ENCODE peak calls at places on chromosome 22, in seven cellular contexts. One of them, this sample, is unnamed.

GRCh38 chr22:47816121-47816915 is 1053.9 kb downstream of the TBC1D22A start:
- DNase-seq in HTR-8/SVneo: no peak
- DNase-seq in HFFc6: no peak
- DNase-seq in cortex of kidney: no peak
- DNase-seq in cardiac fibroblast: no peak
- DNase-seq in ovary: no peak
- DNase-seq in WERI-Rb-1: no peak
- DNase-seq in this sample: no peak

GRCh38 chr22:38305481-38306448 is 11.5 kb downstream of the CSNK1E start:
- DNase-seq in cortex of kidney: no peak
- DNase-seq in ovary: no peak
- DNase-seq in HFFc6: no peak
- DNase-seq in HTR-8/SVneo: no peak
- DNase-seq in cardiac fibroblast: peak
- DNase-seq in WERI-Rb-1: peak
- DNase-seq in this sample: no peak

GRCh38 chr22:29661355-29661754 is 57.9 kb downstream of the NF2 start:
- DNase-seq in cortex of kidney: no peak
- DNase-seq in HTR-8/SVneo: no peak
- DNase-seq in WERI-Rb-1: no peak
- DNase-seq in HFFc6: no peak
- DNase-seq in ovary: no peak
- DNase-seq in cardiac fibroblast: peak
- DNase-seq in this sample: no peak

GRCh38 chr22:30610299-30610698 is 3.3 kb downstream of the TCN2 start:
- DNase-seq in HFFc6: no peak
- DNase-seq in HTR-8/SVneo: no peak
- DNase-seq in cardiac fibroblast: no peak
- DNase-seq in cortex of kidney: no peak
- DNase-seq in ovary: no peak
- DNase-seq in WERI-Rb-1: no peak
- DNase-seq in this sample: no peak

GRCh38 chr22:30425616-30426394 is at the start of gene MTFP1:
- DNase-seq in ovary: peak
- DNase-seq in HFFc6: peak
- DNase-seq in HTR-8/SVneo: peak
- DNase-seq in cardiac fibroblast: peak
- DNase-seq in cortex of kidney: no peak
- DNase-seq in WERI-Rb-1: peak
- DNase-seq in this sample: peak

GRCh38 chr22:24875862-24876506 is 70.0 kb downstream of the SGSM1 start:
- DNase-seq in ovary: no peak
- DNase-seq in HTR-8/SVneo: peak
- DNase-seq in WERI-Rb-1: no peak
- DNase-seq in cortex of kidney: no peak
- DNase-seq in HFFc6: no peak
- DNase-seq in cardiac fibroblast: peak
- DNase-seq in this sample: peak

GRCh38 chr22:39289445-39290247 is 29.8 kb downstream of the RPL3 start:
- DNase-seq in HFFc6: no peak
- DNase-seq in HTR-8/SVneo: no peak
- DNase-seq in ovary: no peak
- DNase-seq in cardiac fibroblast: no peak
- DNase-seq in cortex of kidney: no peak
- DNase-seq in WERI-Rb-1: no peak
- DNase-seq in this sample: no peak

GRCh38 chr22:29475550-29475949 is 4.5 kb upstream of the NEFH start:
- DNase-seq in cardiac fibroblast: no peak
- DNase-seq in HFFc6: no peak
- DNase-seq in cortex of kidney: no peak
- DNase-seq in HTR-8/SVneo: no peak
- DNase-seq in ovary: no peak
- DNase-seq in WERI-Rb-1: peak
- DNase-seq in this sample: no peak

GRCh38 chr22:48440673-48441552 is 1386.8 kb downstream of the BRD1 start:
- DNase-seq in HFFc6: no peak
- DNase-seq in cardiac fibroblast: no peak
- DNase-seq in cortex of kidney: no peak
- DNase-seq in WERI-Rb-1: no peak
- DNase-seq in ovary: no peak
- DNase-seq in HTR-8/SVneo: no peak
- DNase-seq in this sample: no peak

GRCh38 chr22:37989146-37990045 is 5.0 kb upstream of the SOX10 start:
- DNase-seq in cortex of kidney: no peak
- DNase-seq in cardiac fibroblast: no peak
- DNase-seq in WERI-Rb-1: no peak
- DNase-seq in HTR-8/SVneo: no peak
- DNase-seq in HFFc6: no peak
- DNase-seq in ovary: no peak
- DNase-seq in this sample: no peak

GRCh38 chr22:37253164-37253660 is 9.1 kb upstream of the RAC2 start:
- DNase-seq in HTR-8/SVneo: no peak
- DNase-seq in cardiac fibroblast: no peak
- DNase-seq in ovary: no peak
- DNase-seq in WERI-Rb-1: peak
- DNase-seq in HFFc6: no peak
- DNase-seq in cortex of kidney: no peak
- DNase-seq in this sample: no peak

GRCh38 chr22:20459862-20460261 is 22.2 kb upstream of the SCARF2 start:
- DNase-seq in HTR-8/SVneo: no peak
- DNase-seq in cardiac fibroblast: no peak
- DNase-seq in WERI-Rb-1: no peak
- DNase-seq in HFFc6: no peak
- DNase-seq in ovary: no peak
- DNase-seq in cortex of kidney: no peak
- DNase-seq in this sample: no peak

GRCh38 chr22:39819429-39819828 is 74.1 kb downstream of the ENTHD1 start:
- DNase-seq in cardiac fibroblast: no peak
- DNase-seq in HTR-8/SVneo: no peak
- DNase-seq in cortex of kidney: no peak
- DNase-seq in ovary: no peak
- DNase-seq in WERI-Rb-1: no peak
- DNase-seq in HFFc6: no peak
- DNase-seq in this sample: no peak

GRCh38 chr22:35219012-35219411 is 38.3 kb upstream of the HMGXB4 start:
- DNase-seq in HTR-8/SVneo: peak
- DNase-seq in HFFc6: peak
- DNase-seq in ovary: no peak
- DNase-seq in cortex of kidney: no peak
- DNase-seq in WERI-Rb-1: no peak
- DNase-seq in cardiac fibroblast: peak
- DNase-seq in this sample: peak

GRCh38 chr22:36463783-36464184 is 17.7 kb downstream of the TXN2 start:
- DNase-seq in ovary: no peak
- DNase-seq in cardiac fibroblast: no peak
- DNase-seq in WERI-Rb-1: no peak
- DNase-seq in cortex of kidney: no peak
- DNase-seq in HFFc6: no peak
- DNase-seq in HTR-8/SVneo: no peak
- DNase-seq in this sample: no peak

GRCh38 chr22:24208012-24208749 is 26.9 kb downstream of the SUSD2 start:
- DNase-seq in cardiac fibroblast: peak
- DNase-seq in ovary: peak
- DNase-seq in HFFc6: peak
- DNase-seq in HTR-8/SVneo: peak
- DNase-seq in cortex of kidney: no peak
- DNase-seq in WERI-Rb-1: no peak
- DNase-seq in this sample: peak

GRCh38 chr22:38501797-38502672 is 4.1 kb downstream of the DDX17 start:
- DNase-seq in HFFc6: no peak
- DNase-seq in cortex of kidney: no peak
- DNase-seq in cardiac fibroblast: no peak
- DNase-seq in HTR-8/SVneo: no peak
- DNase-seq in WERI-Rb-1: no peak
- DNase-seq in ovary: no peak
- DNase-seq in this sample: no peak

GRCh38 chr22:19840059-19840458 is 14.6 kb downstream of the GNB1L start:
- DNase-seq in cortex of kidney: no peak
- DNase-seq in ovary: no peak
- DNase-seq in WERI-Rb-1: no peak
- DNase-seq in cardiac fibroblast: no peak
- DNase-seq in HFFc6: no peak
- DNase-seq in HTR-8/SVneo: no peak
- DNase-seq in this sample: no peak

GRCh38 chr22:26443901-26444300 is 14.8 kb downstream of the ASPHD2 start:
- DNase-seq in HTR-8/SVneo: no peak
- DNase-seq in ovary: no peak
- DNase-seq in cardiac fibroblast: no peak
- DNase-seq in HFFc6: no peak
- DNase-seq in cortex of kidney: no peak
- DNase-seq in WERI-Rb-1: no peak
- DNase-seq in this sample: no peak

GRCh38 chr22:46274381-46274780 is 6.6 kb downstream of the TTC38 start:
- DNase-seq in ovary: no peak
- DNase-seq in HFFc6: no peak
- DNase-seq in cardiac fibroblast: no peak
- DNase-seq in WERI-Rb-1: no peak
- DNase-seq in HTR-8/SVneo: no peak
- DNase-seq in cortex of kidney: no peak
- DNase-seq in this sample: no peak

GRCh38 chr22:24216541-24217209 is 28.2 kb downstream of the GGT5 start:
- DNase-seq in HFFc6: no peak
- DNase-seq in cardiac fibroblast: no peak
- DNase-seq in cortex of kidney: no peak
- DNase-seq in HTR-8/SVneo: no peak
- DNase-seq in ovary: no peak
- DNase-seq in WERI-Rb-1: no peak
- DNase-seq in this sample: no peak

GRCh38 chr22:30182365-30182764 is 64.2 kb downstream of the LIF start:
- DNase-seq in HTR-8/SVneo: no peak
- DNase-seq in cardiac fibroblast: no peak
- DNase-seq in cortex of kidney: no peak
- DNase-seq in WERI-Rb-1: no peak
- DNase-seq in ovary: no peak
- DNase-seq in HFFc6: no peak
- DNase-seq in this sample: no peak

GRCh38 chr22:12601870-12602779 is 2925.9 kb upstream of the OR11H1 start:
- DNase-seq in cortex of kidney: no peak
- DNase-seq in WERI-Rb-1: peak
- DNase-seq in cardiac fibroblast: no peak
- DNase-seq in HFFc6: no peak
- DNase-seq in ovary: no peak
- DNase-seq in HTR-8/SVneo: no peak
- DNase-seq in this sample: no peak

This sample was measured in RKO.